ENCODE peak calls at places on chromosome X, in nine cellular contexts. F is A549, I is GM12892, J is HCT116, U is lower leg skin, E is suprapubic skin, N is upper lobe of left lung, M is stomach, K is NB4. P is an unnamed sample.

GRCh38 chrX:1527457-1527856 is 9.5 kb downstream of the P2RY8 start:
- DNase-seq in N (no peak), F (no peak), M (no peak), J (no peak), I (no peak), U (no peak), K (no peak), E (no peak), P (no peak)

GRCh38 chrX:147699061-147699460 is 212.7 kb upstream of the FMR1 start:
- DNase-seq in J (no peak), M (no peak), E (no peak), I (no peak), F (no peak), K (no peak), N (no peak), U (no peak), P (no peak)

GRCh38 chrX:46628406-46629371 is 55.1 kb downstream of the CHST7 start:
- DNase-seq in E (peak), J (no peak), F (no peak), K (peak), N (peak), M (no peak), U (peak), I (peak), P (peak)

GRCh38 chrX:24149346-24150050 is at the start of gene ZFX:
- DNase-seq in U (peak), E (peak), F (no peak), J (no peak), I (peak), N (peak), K (peak), M (peak), P (peak)

GRCh38 chrX:333611-334311 is 15.2 kb upstream of the GTPBP6 start:
- DNase-seq in K (no peak), F (no peak), E (no peak), N (peak), I (no peak), M (no peak), U (no peak), J (no peak), P (no peak)

GRCh38 chrX:16646366-16647168 is 3.4 kb upstream of the S100G start:
- DNase-seq in E (no peak), M (no peak), N (no peak), F (no peak), J (no peak), U (no peak), I (no peak), K (no peak), P (no peak)

GRCh38 chrX:139204903-139205667 is 325.5 kb upstream of the F9 start:
- DNase-seq in I (no peak), K (no peak), N (peak), J (no peak), E (peak), U (no peak), M (peak), F (peak), P (peak)

GRCh38 chrX:9604111-9604907 is 139.5 kb downstream of the TBL1X start:
- DNase-seq in K (no peak), I (no peak), F (no peak), N (peak), E (no peak), J (no peak), U (no peak), M (no peak), P (no peak)

GRCh38 chrX:75603833-75604232 is 81.0 kb upstream of the ZDHHC15 start:
- DNase-seq in M (no peak), I (peak), N (no peak), J (no peak), F (peak), K (peak), U (no peak), E (no peak), P (no peak)

GRCh38 chrX:133810925-133811324 is 174.5 kb downstream of the GPC3 start:
- DNase-seq in J (no peak), E (no peak), I (no peak), F (no peak), U (no peak), K (no peak), M (no peak), N (no peak), P (no peak)

GRCh38 chrX:105477351-105477750 is 256.9 kb upstream of the TEX13A start:
- DNase-seq in N (no peak), K (no peak), E (no peak), M (no peak), F (no peak), J (no peak), U (no peak), I (no peak), P (no peak)

GRCh38 chrX:254630-255215 is 26.5 kb upstream of the PLCXD1 start:
- DNase-seq in J (no peak), U (peak), E (no peak), K (no peak), N (peak), F (no peak), M (peak), I (no peak), P (peak)

GRCh38 chrX:53716328-53717088 is 30.0 kb upstream of the HUWE1 start:
- DNase-seq in N (no peak), M (no peak), J (no peak), K (peak), E (no peak), I (no peak), F (no peak), U (no peak), P (no peak)

GRCh38 chrX:22296871-22297270 is 24.2 kb downstream of the CBLL2 start:
- DNase-seq in I (no peak), F (no peak), N (no peak), U (no peak), E (no peak), J (no peak), K (no peak), M (no peak), P (no peak)

GRCh38 chrX:108250654-108251579 is 159.3 kb downstream of the ATG4A start:
- DNase-seq in F (no peak), M (no peak), U (no peak), N (no peak), K (no peak), J (no peak), I (no peak), E (no peak), P (no peak)

GRCh38 chrX:152814048-152814447 is 16.5 kb downstream of the CETN2 start:
- DNase-seq in F (no peak), E (no peak), U (no peak), I (no peak), K (no peak), N (no peak), J (no peak), M (no peak), P (no peak)

GRCh38 chrX:7347465-7347864 is 199.5 kb upstream of the PUDP start:
- DNase-seq in M (no peak), I (no peak), U (no peak), J (no peak), F (no peak), E (no peak), K (no peak), N (no peak), P (no peak)

GRCh38 chrX:50839730-50840129 is 25.7 kb upstream of the SHROOM4 start:
- DNase-seq in N (no peak), K (no peak), I (no peak), E (no peak), F (no peak), J (no peak), M (no peak), U (no peak), P (no peak)

GRCh38 chrX:50838820-50839600 is 25.0 kb upstream of the SHROOM4 start:
- DNase-seq in J (no peak), M (no peak), I (no peak), N (no peak), F (no peak), U (no peak), K (no peak), E (no peak), P (no peak)
- TF ChIP-seq POLR2A in J (no peak), M (no peak), I (no peak), N (no peak), F (no peak), U (no peak), K (no peak), E (no peak), P (no peak)

GRCh38 chrX:69299271-69299670 is 134.0 kb upstream of the PJA1 start:
- DNase-seq in U (no peak), K (no peak), N (no peak), M (no peak), I (no peak), F (no peak), J (no peak), E (no peak), P (no peak)
- TF ChIP-seq POLR2A in U (no peak), K (no peak), N (no peak), M (no peak), I (no peak), F (no peak), J (no peak), E (no peak), P (no peak)

GRCh38 chrX:40644175-40644574 is 3.2 kb downstream of the CXorf38 start:
- DNase-seq in I (no peak), M (no peak), J (no peak), U (peak), F (no peak), N (no peak), E (no peak), K (peak), P (no peak)

GRCh38 chrX:40644821-40645358 is 2.5 kb downstream of the CXorf38 start:
- DNase-seq in K (peak), U (peak), N (no peak), F (no peak), E (peak), M (peak), I (peak), J (no peak), P (peak)

GRCh38 chrX:40651620-40652223 is 4.4 kb upstream of the CXorf38 start:
- DNase-seq in I (no peak), N (no peak), J (peak), F (no peak), K (peak), U (peak), M (peak), E (peak), P (peak)

GRCh38 chrX:40646489-40647306 is 663 bp downstream of the CXorf38 start:
- DNase-seq in U (peak), I (peak), E (peak), F (peak), M (peak), K (peak), N (peak), J (no peak), P (peak)

DNA sequence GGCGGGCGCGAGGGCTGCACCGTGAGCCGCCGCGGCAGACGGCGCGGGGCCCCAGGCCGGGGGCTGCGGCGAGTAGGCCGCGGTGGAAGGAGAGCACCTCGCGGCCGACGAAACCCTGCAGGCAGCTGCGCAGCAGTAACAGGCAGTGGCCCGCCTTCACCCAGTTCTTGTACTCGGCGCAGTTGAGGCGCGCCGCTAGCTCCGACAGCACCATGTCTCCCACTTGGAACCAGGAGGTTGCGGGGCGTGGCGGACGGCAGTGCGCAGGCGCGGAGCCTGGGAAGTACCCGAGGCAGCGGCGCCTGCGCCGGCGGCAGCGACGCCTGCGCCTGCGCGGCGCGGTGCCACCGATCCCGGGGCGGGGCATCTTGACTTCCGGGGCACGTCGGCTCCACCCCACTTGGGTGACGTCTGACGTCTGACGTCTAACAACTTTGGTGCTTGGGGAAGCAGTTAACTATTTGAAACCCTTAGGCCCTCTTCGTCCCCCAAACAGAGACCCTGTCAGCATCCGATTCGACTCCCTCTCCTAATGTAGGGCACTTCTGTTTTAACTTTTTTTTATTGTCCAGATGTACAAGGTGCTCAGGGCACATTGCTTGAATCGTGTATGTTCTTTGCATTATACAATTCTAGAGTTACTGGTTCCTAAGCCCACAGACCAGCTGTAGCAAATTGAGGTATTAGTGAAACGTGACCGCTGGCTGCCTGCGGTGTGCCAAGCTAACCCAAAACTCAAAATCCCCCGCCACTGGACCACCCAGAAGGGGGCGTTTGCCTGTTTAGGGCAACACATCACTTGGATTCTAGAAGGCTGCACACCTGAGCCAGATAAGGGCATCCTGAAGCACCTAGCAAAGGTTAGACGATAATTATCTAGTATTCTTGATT is at the start of gene CXorf38:
- DNase-seq in N (peak), K (peak), F (peak), J (peak), M (peak), E (peak), I (peak), U (peak), P (peak)
- TF ChIP-seq POLR2A in N (no peak), K (peak), F (peak), J (peak), M (no peak), E (peak), I (peak), U (no peak), P (peak)

DNA sequence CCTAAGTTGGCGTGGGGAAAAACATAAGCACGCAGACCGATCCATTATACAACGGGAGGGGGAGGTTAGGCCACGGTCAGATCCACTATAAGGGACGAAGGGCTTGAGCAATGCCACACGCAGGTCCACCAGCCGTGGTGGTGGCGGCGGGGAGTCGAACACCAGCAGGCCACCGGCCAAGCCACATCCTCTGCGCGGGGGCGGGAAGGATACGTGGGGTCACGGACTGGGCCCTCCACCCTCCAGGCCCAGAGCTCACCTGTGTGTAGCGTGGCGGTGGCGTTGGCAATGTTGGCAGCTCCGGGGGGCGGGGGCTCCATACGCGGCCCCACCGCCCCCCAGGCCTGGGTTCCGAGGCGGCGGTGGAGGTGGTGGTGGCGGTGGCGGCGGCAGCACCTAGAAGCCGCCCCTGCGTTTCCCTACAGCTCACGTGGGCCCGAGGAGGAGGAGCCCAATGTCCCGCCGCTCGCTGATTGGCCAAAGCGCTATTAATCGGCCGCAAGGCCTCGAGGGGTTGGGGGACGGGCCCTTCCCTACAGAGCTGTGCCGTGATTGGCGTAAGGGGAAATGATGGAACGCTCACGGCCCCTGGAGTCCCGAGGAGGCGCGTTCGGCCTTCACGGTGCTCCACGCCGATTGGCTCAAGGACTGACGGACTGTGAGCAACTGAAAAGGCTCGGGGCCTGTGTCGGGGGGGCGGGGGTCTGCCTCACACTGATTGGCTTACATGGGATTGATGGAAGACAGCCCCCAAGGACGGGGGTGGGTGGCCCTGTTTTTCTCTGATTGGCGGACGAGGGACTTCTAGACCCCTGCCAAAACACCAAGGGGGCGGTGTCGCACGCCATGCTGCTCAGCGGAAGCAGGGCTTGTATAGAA is at the start of gene ELK1:
- DNase-seq in E (peak), I (peak), J (peak), K (peak), N (peak), F (peak), U (peak), M (peak), P (peak)
- TF ChIP-seq POLR2A in E (peak), I (peak), J (no peak), K (peak), N (no peak), F (peak), U (no peak), M (no peak), P (peak)

DNA sequence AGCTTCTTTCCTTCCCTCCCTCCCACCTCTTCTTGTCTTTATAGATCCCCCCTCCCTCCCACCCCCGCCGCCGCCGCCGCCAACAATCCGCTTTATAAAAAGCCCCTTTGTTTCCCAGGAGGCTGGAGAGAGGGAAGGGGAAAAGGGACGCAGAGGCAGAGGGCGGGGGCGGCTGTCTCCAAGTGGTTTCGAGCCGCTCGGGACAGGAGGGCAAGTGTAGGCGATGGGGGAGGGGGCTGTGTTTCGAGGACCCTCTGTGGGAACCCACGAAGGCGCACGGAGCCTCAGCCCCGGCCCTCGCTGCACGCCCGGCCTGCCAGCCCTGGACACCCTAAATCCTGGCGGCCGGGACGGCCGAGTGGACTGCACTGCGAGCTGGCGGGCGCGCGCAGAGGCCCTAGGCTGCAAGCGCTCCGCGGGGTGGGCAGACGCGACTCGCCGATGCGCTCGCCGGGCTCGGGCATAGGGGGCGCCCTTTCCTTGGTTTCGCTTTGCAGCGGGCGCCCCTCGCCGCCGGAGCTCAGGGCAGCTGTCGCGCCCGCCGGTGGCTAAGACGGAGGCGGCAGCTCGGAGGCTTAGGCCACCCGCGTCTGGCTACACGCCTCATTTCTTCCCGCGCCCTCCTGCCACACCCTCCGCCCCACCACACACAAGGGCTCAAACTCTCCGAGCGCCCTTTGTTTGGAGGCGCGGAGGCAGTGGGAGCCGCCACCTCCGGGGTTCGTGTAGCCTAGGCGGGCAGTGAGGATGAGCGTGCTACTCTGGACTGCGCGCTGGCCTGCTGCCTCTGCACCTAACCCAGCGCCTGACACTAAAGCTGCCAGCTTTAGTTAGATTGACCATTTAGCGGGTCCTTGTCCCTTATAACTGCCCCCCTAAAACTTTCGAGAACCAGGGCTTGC is 2.2 kb downstream of the MAMLD1 start:
- DNase-seq in E (no peak), M (peak), N (peak), J (peak), K (peak), U (peak), I (no peak), F (peak), P (no peak)
- TF ChIP-seq POLR2A in E (no peak), M (no peak), N (no peak), J (no peak), K (no peak), U (no peak), I (no peak), F (peak), P (no peak)

GRCh38 chrX:19360903-19361302 is 17.2 kb downstream of the PDHA1 start:
- DNase-seq in F (no peak), N (no peak), U (no peak), K (no peak), J (no peak), E (no peak), I (no peak), M (peak), P (no peak)
- TF ChIP-seq POLR2A in F (no peak), N (no peak), U (no peak), K (no peak), J (no peak), E (no peak), I (no peak), M (no peak), P (no peak)

DNA sequence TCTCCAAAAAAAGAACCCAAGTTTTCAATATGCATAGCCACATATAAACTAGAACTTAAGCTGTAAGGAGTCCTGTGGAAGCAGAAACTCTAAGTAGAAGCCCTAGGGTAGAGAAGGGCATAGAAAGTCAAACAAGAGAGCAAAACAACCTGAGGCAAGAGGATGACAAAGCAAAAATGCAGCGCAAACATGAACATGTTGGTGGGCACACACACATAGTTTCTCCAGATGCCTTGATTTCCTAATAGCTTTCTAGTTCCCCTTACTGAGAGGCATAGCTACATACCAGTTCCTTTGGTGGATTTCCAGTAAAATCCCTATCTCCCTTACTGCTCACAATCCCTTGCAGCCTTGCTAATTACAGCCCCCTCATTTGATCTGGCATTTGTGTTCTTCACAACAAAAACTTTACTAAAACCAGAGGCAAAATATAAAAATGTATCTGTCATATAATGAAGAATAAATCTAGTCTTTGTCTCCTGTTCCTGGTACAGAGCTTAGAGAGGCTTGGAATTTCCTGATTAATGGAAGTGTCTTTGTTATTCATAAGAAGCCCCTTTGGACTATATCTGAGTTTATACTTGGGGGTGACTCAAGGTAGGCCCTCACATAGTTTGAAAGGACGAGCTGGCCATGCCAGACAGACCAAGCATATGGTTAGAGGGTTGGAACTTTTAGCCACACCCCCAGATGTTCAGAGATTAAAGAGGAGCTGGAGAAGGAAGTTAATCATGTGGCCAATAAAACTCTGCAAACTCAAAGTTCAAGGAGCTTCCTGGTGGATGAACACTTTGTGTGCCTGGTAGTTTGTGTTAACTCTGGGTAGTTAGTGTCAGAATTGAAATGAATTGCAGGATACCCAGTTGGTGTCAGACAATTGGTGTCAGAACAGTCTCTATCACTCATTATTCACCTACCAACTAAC is 52.7 kb upstream of the ZCCHC13 start:
- DNase-seq in N (no peak), J (no peak), I (no peak), U (no peak), E (no peak), M (no peak), F (peak), K (peak), P (peak)
- TF ChIP-seq POLR2A in N (no peak), J (no peak), I (no peak), U (no peak), E (no peak), M (no peak), F (no peak), K (no peak), P (no peak)

P was measured in Peyer's patch.